ENCODE peak calls at places on chromosomes 13 and 19, in eight cellular contexts. O, W, D, H, U, T, P and S are unnamed samples.
A peak's percentile ranks its signal among the peaks of the same experiment; 100 is the strongest.

GRCh38 chr19:46040952-46041500 is at the start of gene IGFL4:
- DNase-seq in O (no peak), W (no peak), D (no peak), H (no peak), U (no peak), T (no peak), P (no peak), S (no peak)

GRCh38 chr19:34104099-34104498 is 68.2 kb upstream of the LSM14A start:
- DNase-seq in O (no peak), W (no peak), D (no peak), H (no peak), U (no peak), T (no peak), P (no peak), S (no peak)

GRCh38 chr13:107099661-107100060 is 531.7 kb upstream of the ARGLU1 start:
- DNase-seq in O (no peak), W (no peak), D (no peak), H (no peak), U (no peak), T (no peak), P (no peak), S (no peak)

GRCh38 chr13:71460179-71460578 is 406.8 kb downstream of the DACH1 start:
- DNase-seq in O (no peak), W (no peak), D (no peak), H (no peak), U (no peak), T (no peak), P (no peak), S (no peak)

GRCh38 chr13:77919351-77920294 is 992 bp upstream of the EDNRB start:
- DNase-seq in O (peak; percentile 27), W (peak; percentile 7), D (peak; percentile 36), H (peak; percentile 96), U (peak; percentile 76), T (no peak), P (no peak), S (peak; percentile 11)

GRCh38 chr13:75318138-75318833 is 163.7 kb downstream of the TBC1D4 start:
- DNase-seq in O (no peak), W (peak; percentile 26), D (no peak), H (no peak), U (no peak), T (no peak), P (peak; percentile 10), S (no peak)

GRCh38 chr13:59771272-59771671 is 392.5 kb downstream of the DIAPH3 start:
- DNase-seq in O (no peak), W (no peak), D (no peak), H (no peak), U (no peak), T (no peak), P (no peak), S (no peak)

GRCh38 chr13:52096062-52096461 is 32.8 kb downstream of the NEK5 start:
- DNase-seq in O (no peak), W (no peak), D (no peak), H (no peak), U (no peak), T (no peak), P (no peak), S (no peak)

GRCh38 chr19:3784607-3785463 is 1.3 kb downstream of the MATK start:
- DNase-seq in O (no peak), W (no peak), D (no peak), H (no peak), U (no peak), T (no peak), P (no peak), S (no peak)

GRCh38 chr13:49995535-49996165 is 1.2 kb upstream of the TRIM13 start:
- DNase-seq in O (no peak), W (no peak), D (no peak), H (peak; percentile 11), U (no peak), T (no peak), P (no peak), S (no peak)

GRCh38 chr19:17103177-17103576 is 27.6 kb downstream of the MYO9B start:
- DNase-seq in O (no peak), W (no peak), D (peak; percentile 11), H (peak; percentile 63), U (no peak), T (no peak), P (no peak), S (no peak)

GRCh38 chr13:47545630-47546029 is 455.4 kb downstream of the SUCLA2 start:
- DNase-seq in O (no peak), W (no peak), D (no peak), H (no peak), U (no peak), T (no peak), P (no peak), S (no peak)

GRCh38 chr19:16594131-16594586 is 21.9 kb upstream of the SLC35E1 start:
- DNase-seq in O (no peak), W (peak; percentile 46), D (no peak), H (no peak), U (no peak), T (no peak), P (no peak), S (no peak)